ENCODE peak calls at places on chromosomes 16 and 17, in ten cellular contexts. One of them, this sample, is unnamed.

GRCh38 chr16:57026778-57027062 is 37.4 kb downstream of the NLRC5 start:
- DNase-seq in GM19239: no peak
- DNase-seq in naive B cell: no peak
- DNase-seq in HAP-1: no peak
- DNase-seq in HS-5: no peak
- DNase-seq in lung: no peak
- DNase-seq in prostate gland: no peak
- DNase-seq in foreskin fibroblast: no peak
- DNase-seq in T-helper 9 cell: no peak
- DNase-seq in left lung: no peak
- DNase-seq in this sample: no peak

GRCh38 chr16:9469512-9469911 is 378.1 kb downstream of the HAPSTR1 start:
- DNase-seq in GM19239: no peak
- DNase-seq in naive B cell: no peak
- DNase-seq in HAP-1: no peak
- DNase-seq in HS-5: peak; percentile 8
- DNase-seq in lung: no peak
- DNase-seq in prostate gland: no peak
- DNase-seq in foreskin fibroblast: peak; percentile 1
- DNase-seq in T-helper 9 cell: no peak
- DNase-seq in left lung: no peak
- DNase-seq in this sample: no peak

GRCh38 chr16:25037632-25038031 is 22.5 kb upstream of the ARHGAP17 start:
- DNase-seq in GM19239: no peak
- DNase-seq in naive B cell: no peak
- DNase-seq in HAP-1: no peak
- DNase-seq in HS-5: no peak
- DNase-seq in lung: no peak
- DNase-seq in prostate gland: no peak
- DNase-seq in foreskin fibroblast: no peak
- DNase-seq in T-helper 9 cell: no peak
- DNase-seq in left lung: no peak
- DNase-seq in this sample: no peak

GRCh38 chr17:44105483-44105882 is 18.0 kb downstream of the HDAC5 start:
- DNase-seq in GM19239: no peak
- DNase-seq in naive B cell: no peak
- DNase-seq in HAP-1: no peak
- DNase-seq in HS-5: no peak
- DNase-seq in lung: no peak
- DNase-seq in prostate gland: no peak
- DNase-seq in foreskin fibroblast: no peak
- DNase-seq in T-helper 9 cell: no peak
- DNase-seq in left lung: no peak
- DNase-seq in this sample: no peak

GRCh38 chr17:7548585-7549400 is at the start of gene TNFSF12:
- DNase-seq in GM19239: no peak
- DNase-seq in naive B cell: peak; percentile 43
- DNase-seq in HAP-1: peak; percentile 76
- DNase-seq in HS-5: no peak
- DNase-seq in lung: peak; percentile 63
- DNase-seq in prostate gland: peak; percentile 59
- DNase-seq in foreskin fibroblast: peak; percentile 66
- DNase-seq in T-helper 9 cell: peak; percentile 53
- DNase-seq in left lung: peak; percentile 89
- DNase-seq in this sample: peak; percentile 83

GRCh38 chr16:72125635-72126428 is 32.2 kb downstream of the DHX38 start:
- DNase-seq in GM19239: no peak
- DNase-seq in naive B cell: no peak
- DNase-seq in HAP-1: no peak
- DNase-seq in HS-5: no peak
- DNase-seq in lung: no peak
- DNase-seq in prostate gland: no peak
- DNase-seq in foreskin fibroblast: no peak
- DNase-seq in T-helper 9 cell: no peak
- DNase-seq in left lung: no peak
- DNase-seq in this sample: no peak

GRCh38 chr16:69476920-69477418 is 52.5 kb downstream of the CYB5B start:
- DNase-seq in GM19239: no peak
- DNase-seq in naive B cell: no peak
- DNase-seq in HAP-1: no peak
- DNase-seq in HS-5: peak; percentile 87
- DNase-seq in lung: no peak
- DNase-seq in prostate gland: no peak
- DNase-seq in foreskin fibroblast: peak; percentile 91
- DNase-seq in T-helper 9 cell: no peak
- DNase-seq in left lung: no peak
- DNase-seq in this sample: no peak

GRCh38 chr17:30230596-30231125 is 4.8 kb downstream of the SLC6A4 start:
- DNase-seq in GM19239: no peak
- DNase-seq in naive B cell: no peak
- DNase-seq in HAP-1: no peak
- DNase-seq in HS-5: no peak
- DNase-seq in lung: no peak
- DNase-seq in prostate gland: no peak
- DNase-seq in foreskin fibroblast: peak; percentile 35
- DNase-seq in T-helper 9 cell: no peak
- DNase-seq in left lung: no peak
- DNase-seq in this sample: no peak

GRCh38 chr17:35315283-35315682 is 58.1 kb downstream of the SLFN11 start:
- DNase-seq in GM19239: no peak
- DNase-seq in naive B cell: no peak
- DNase-seq in HAP-1: no peak
- DNase-seq in HS-5: peak; percentile 76
- DNase-seq in lung: no peak
- DNase-seq in prostate gland: peak; percentile 83
- DNase-seq in foreskin fibroblast: peak; percentile 90
- DNase-seq in T-helper 9 cell: no peak
- DNase-seq in left lung: no peak
- DNase-seq in this sample: no peak

GRCh38 chr16:85717393-85718152 is 28.8 kb upstream of the GINS2 start:
- DNase-seq in GM19239: peak; percentile 84
- DNase-seq in naive B cell: peak; percentile 58
- DNase-seq in HAP-1: peak; percentile 84
- DNase-seq in HS-5: no peak
- DNase-seq in lung: peak; percentile 74
- DNase-seq in prostate gland: peak; percentile 67
- DNase-seq in foreskin fibroblast: peak; percentile 80
- DNase-seq in T-helper 9 cell: peak; percentile 44
- DNase-seq in left lung: peak; percentile 88
- DNase-seq in this sample: peak; percentile 71

GRCh38 chr16:89412811-89413210 is 77.5 kb downstream of the ANKRD11 start:
- DNase-seq in GM19239: no peak
- DNase-seq in naive B cell: no peak
- DNase-seq in HAP-1: peak; percentile 34
- DNase-seq in HS-5: no peak
- DNase-seq in lung: no peak
- DNase-seq in prostate gland: no peak
- DNase-seq in foreskin fibroblast: no peak
- DNase-seq in T-helper 9 cell: no peak
- DNase-seq in left lung: no peak
- DNase-seq in this sample: no peak

GRCh38 chr17:4556996-4557395 is 1.8 kb upstream of the MYBBP1A start:
- DNase-seq in GM19239: no peak
- DNase-seq in naive B cell: no peak
- DNase-seq in HAP-1: no peak
- DNase-seq in HS-5: no peak
- DNase-seq in lung: no peak
- DNase-seq in prostate gland: no peak
- DNase-seq in foreskin fibroblast: no peak
- DNase-seq in T-helper 9 cell: no peak
- DNase-seq in left lung: no peak
- DNase-seq in this sample: no peak

GRCh38 chr17:66348605-66349165 is 46.3 kb downstream of the PRKCA start:
- DNase-seq in GM19239: no peak
- DNase-seq in naive B cell: no peak
- DNase-seq in HAP-1: peak; percentile 25
- DNase-seq in HS-5: peak; percentile 60
- DNase-seq in lung: peak; percentile 62
- DNase-seq in prostate gland: peak; percentile 14
- DNase-seq in foreskin fibroblast: peak; percentile 91
- DNase-seq in T-helper 9 cell: no peak
- DNase-seq in left lung: no peak
- DNase-seq in this sample: no peak

GRCh38 chr16:88759245-88759975 is 25.6 kb downstream of the PIEZO1 start:
- DNase-seq in GM19239: no peak
- DNase-seq in naive B cell: no peak
- DNase-seq in HAP-1: no peak
- DNase-seq in HS-5: no peak
- DNase-seq in lung: peak; percentile 60
- DNase-seq in prostate gland: peak; percentile 82
- DNase-seq in foreskin fibroblast: no peak
- DNase-seq in T-helper 9 cell: peak; percentile 51
- DNase-seq in left lung: peak; percentile 89
- DNase-seq in this sample: no peak